ENCODE peak calls at places on chromosomes 16 and 17, in eight cellular contexts. Q is Panc1; U is tibial artery; M is prostate gland; C is effector memory CD4-positive, alpha-beta T cell; Y is GM23248; D is heart left ventricle; H is cardiac muscle cell. N is an unnamed sample.

GRCh38 chr17:1203111-1203966 is 23.6 kb upstream of the ABR start:
- DNase-seq in Q (no peak), C (peak; percentile 69), Y (peak; percentile 92), H (peak; percentile 61), U (peak; percentile 70), D (peak; percentile 81), M (peak; percentile 37), N (no peak)

GRCh38 chr17:54269886-54270285 is 447.2 kb downstream of the KIF2B start:
- DNase-seq in M (peak; percentile 58), H (no peak), Q (no peak), C (no peak), D (no peak), Y (no peak), U (no peak), N (no peak)

GRCh38 chr17:759964-760363 is 7.9 kb upstream of the GEMIN4 start:
- DNase-seq in H (no peak), U (no peak), M (peak; percentile 54), Y (no peak), Q (no peak), C (no peak), D (no peak), N (no peak)

GRCh38 chr16:28136751-28137434 is 73.4 kb upstream of the GSG1L start:
- DNase-seq in M (no peak), H (peak; percentile 21), C (peak; percentile 6), Y (no peak), Q (no peak), U (no peak), D (no peak), N (no peak)

GRCh38 chr17:28405632-28406477 is at the start of gene SLC46A1:
- DNase-seq in C (no peak), U (peak; percentile 55), Q (no peak), D (peak; percentile 59), M (peak; percentile 48), Y (peak; percentile 67), H (peak; percentile 37), N (no peak)

GRCh38 chr16:81873221-81873620 is 94.1 kb downstream of the PLCG2 start:
- DNase-seq in U (no peak), H (no peak), Q (no peak), C (no peak), D (no peak), M (no peak), Y (no peak), N (no peak)

GRCh38 chr16:63426275-63426870 is 1390.1 kb upstream of the CDH8 start:
- DNase-seq in M (no peak), H (peak; percentile 37), Y (no peak), Q (no peak), D (no peak), C (no peak), U (no peak), N (no peak)

GRCh38 chr16:89491238-89491869 is 993 bp upstream of the ANKRD11 start:
- DNase-seq in M (no peak), Q (no peak), Y (peak; percentile 74), C (no peak), U (no peak), H (peak; percentile 40), D (no peak), N (no peak)

GRCh38 chr17:79850571-79851460 is 11.6 kb upstream of the CBX4 start:
- DNase-seq in H (peak; percentile 18), M (no peak), C (no peak), Y (peak; percentile 90), U (no peak), Q (no peak), D (peak; percentile 20), N (no peak)

GRCh38 chr17:82882715-82883446 is 43.1 kb upstream of the ZNF750 start:
- DNase-seq in M (peak; percentile 80), U (no peak), D (peak; percentile 26), C (peak; percentile 87), Q (no peak), H (no peak), Y (no peak), N (no peak)

GRCh38 chr16:85930321-85930720 is 31.4 kb downstream of the IRF8 start:
- DNase-seq in H (no peak), C (no peak), Y (no peak), D (no peak), U (no peak), Q (no peak), M (no peak), N (no peak)

GRCh38 chr16:49022351-49022963 is 259.2 kb downstream of the CBLN1 start:
- DNase-seq in Q (no peak), M (no peak), Y (no peak), H (no peak), D (no peak), U (no peak), C (no peak), N (no peak)

GRCh38 chr16:4134434-4134833 is 18.2 kb upstream of the ADCY9 start:
- DNase-seq in Q (no peak), U (no peak), D (no peak), C (no peak), H (no peak), M (no peak), Y (no peak), N (no peak)

GRCh38 chr16:84481051-84481735 is 23.3 kb downstream of the MEAK7 start:
- DNase-seq in H (no peak), U (no peak), Q (no peak), Y (no peak), M (no peak), C (no peak), D (no peak), N (no peak)

GRCh38 chr17:43070872-43071271 is 45.8 kb downstream of the RND2 start:
- DNase-seq in U (no peak), M (no peak), C (no peak), H (no peak), Q (no peak), D (no peak), Y (no peak), N (no peak)

GRCh38 chr17:3529817-3530741 is 27.5 kb downstream of the TRPV3 start:
- DNase-seq in D (peak; percentile 87), Q (no peak), H (peak; percentile 97), M (no peak), Y (peak; percentile 44), C (no peak), U (peak; percentile 54), N (no peak)

GRCh38 chr17:18176152-18176551 is 7.5 kb upstream of the ALKBH5 start:
- DNase-seq in Q (no peak), Y (no peak), H (no peak), D (no peak), M (no peak), C (no peak), U (peak; percentile 64), N (no peak)

GRCh38 chr17:30969989-30970680 is 704 bp upstream of the RNF135 start:
- DNase-seq in C (no peak), M (peak; percentile 59), D (no peak), Y (peak; percentile 53), Q (no peak), H (peak; percentile 23), U (no peak), N (no peak)

GRCh38 chr16:19559242-19559910 is 3.9 kb downstream of the VPS35L start:
- DNase-seq in H (peak; percentile 77), M (peak; percentile 36), U (no peak), Q (peak; percentile 32), C (no peak), Y (peak; percentile 79), D (no peak), N (no peak)

GRCh38 chr17:79183221-79184158 is 108.9 kb downstream of the ENGASE start:
- DNase-seq in C (no peak), U (no peak), D (no peak), M (no peak), Y (peak; percentile 34), H (peak; percentile 25), Q (no peak), N (no peak)

GRCh38 chr16:11581677-11582076 is 5.0 kb downstream of the LITAF start:
- DNase-seq in Q (no peak), C (no peak), U (no peak), M (no peak), Y (no peak), H (no peak), D (no peak), N (no peak)

GRCh38 chr16:75254359-75254837 is 3.0 kb upstream of the BCAR1 start:
- DNase-seq in U (no peak), C (no peak), H (peak; percentile 63), Q (no peak), Y (peak; percentile 96), M (no peak), D (peak; percentile 33), N (no peak)

GRCh38 chr17:48471807-48472484 is 41.9 kb upstream of the SKAP1 start:
- DNase-seq in C (no peak), D (no peak), Q (no peak), H (no peak), U (no peak), Y (no peak), M (no peak), N (no peak)
- H3K27ac ChIP-seq in C (no peak overlapping the region), D (no peak overlapping the region), Q (peak overlapping the region; percentile 58), H (no peak overlapping the region), U (no peak overlapping the region), Y (peak overlapping the region; percentile 78), M (no peak overlapping the region), N (no peak overlapping the region)

GRCh38 chr17:44414394-44415155 is 25.1 kb upstream of the ITGA2B start:
- DNase-seq in D (no peak), U (no peak), Q (no peak), M (no peak), C (no peak), Y (no peak), H (no peak), N (no peak)
- H3K4me1 ChIP-seq in D (no peaks in the 10 kb centered on the region), U (no peaks in the 10 kb centered on the region), Q (no peaks in the 10 kb centered on the region), M (no peaks in the 10 kb centered on the region), C (no peaks in the 10 kb centered on the region), Y (peaks cover 11% of the 10 kb centered on the region), H (no peaks in the 10 kb centered on the region), N (no peaks in the 10 kb centered on the region)

DNA sequence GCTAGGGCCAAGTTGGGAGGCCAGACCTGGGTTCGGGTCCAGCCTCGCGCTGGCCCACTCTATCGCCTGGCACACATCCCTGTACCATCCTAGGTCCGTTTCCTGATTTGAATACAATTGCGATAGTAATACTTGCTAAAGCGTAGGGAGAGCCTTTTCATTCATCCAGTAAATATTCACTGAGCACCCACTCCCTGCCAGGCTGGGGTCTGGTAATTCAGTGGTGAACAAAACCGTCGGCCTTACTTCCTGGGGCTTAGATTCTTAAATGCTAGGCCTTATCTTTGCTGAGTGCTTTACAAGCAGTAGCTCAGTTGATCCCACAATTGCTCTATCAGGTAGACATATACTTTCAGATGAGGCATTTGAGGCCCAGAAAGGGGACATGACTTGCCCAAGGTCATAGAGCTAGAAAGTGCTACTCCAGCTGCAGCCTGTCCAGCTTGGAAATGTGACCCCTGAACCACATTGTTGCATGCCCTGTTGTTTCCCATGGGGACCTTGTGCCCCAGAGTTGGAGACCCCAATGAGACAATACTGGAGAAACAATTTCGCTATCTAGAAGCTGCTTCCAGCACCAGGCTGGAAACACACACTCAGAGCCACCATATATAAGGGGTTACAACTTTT is 689 bp downstream of the USB1 start:
- DNase-seq in Y (peak; percentile 7), C (no peak), D (no peak), Q (no peak), M (no peak), H (no peak), U (no peak), N (no peak)
- H3K27ac ChIP-seq in Y (no peak overlapping the region), C (no peak overlapping the region), D (peak overlapping the region; percentile 98), Q (peak overlapping the region; percentile 66), M (peak overlapping the region; percentile 75), H (no peak overlapping the region), U (peak overlapping the region; percentile 98), N (no peak overlapping the region)

DNA sequence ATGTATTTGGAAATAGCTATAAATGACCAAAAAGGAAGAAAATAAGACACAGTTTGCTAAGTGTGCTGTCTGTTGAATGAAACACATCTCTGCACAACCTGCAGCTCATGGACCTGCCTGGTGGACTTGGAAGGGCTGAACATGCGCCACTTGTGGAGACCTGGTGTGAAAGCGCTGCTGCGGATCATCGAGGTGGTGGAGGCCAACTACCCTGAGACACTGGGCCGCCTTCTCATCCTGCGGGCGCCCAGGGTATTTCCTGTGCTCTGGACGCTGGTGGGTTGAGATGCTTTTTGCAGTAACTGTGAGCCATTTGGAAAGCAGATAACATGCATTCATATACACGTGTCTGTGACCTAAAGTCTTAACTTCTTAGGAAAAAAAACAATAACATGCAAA is 65.4 kb downstream of the SEC14L1 start:
- DNase-seq in H (no peak), Q (no peak), U (no peak), D (no peak), C (no peak), Y (no peak), M (no peak), N (no peak)
- H3K4me1 ChIP-seq in H (peaks cover 23% of the 10 kb centered on the region), Q (peaks cover 8% of the 10 kb centered on the region), U (no peaks in the 10 kb centered on the region), D (peaks cover 17% of the 10 kb centered on the region), C (no peaks in the 10 kb centered on the region), Y (peaks cover 15% of the 10 kb centered on the region), M (peaks cover 6% of the 10 kb centered on the region), N (no peaks in the 10 kb centered on the region)

N was measured in iPS DF 6.9.